ENCODE peak calls at places on chromosomes 12 and 14, in seven cellular contexts. Q, Y, L, F, H, X and K are unnamed samples.
A peak's percentile ranks its signal among the peaks of the same experiment; 100 is the strongest.

GRCh38 chr12:114913871-114914801 is 230.2 kb upstream of the TBX3 start:
- DNase-seq in Q (no peak), Y (peak; percentile 69), L (no peak), F (no peak), H (no peak), X (no peak), K (no peak)

GRCh38 chr12:103085541-103085940 is 128.1 kb downstream of the ASCL1 start:
- DNase-seq in Q (no peak), Y (no peak), L (no peak), F (no peak), H (no peak), X (no peak), K (no peak)

GRCh38 chr12:77685906-77686305 is 144.8 kb upstream of the NAV3 start:
- DNase-seq in Q (no peak), Y (no peak), L (no peak), F (no peak), H (no peak), X (no peak), K (no peak)

GRCh38 chr14:105315211-105315721 is 718 bp downstream of the PACS2 start:
- DNase-seq in Q (no peak), Y (peak; percentile 23), L (no peak), F (no peak), H (peak; percentile 38), X (no peak), K (peak; percentile 43)

GRCh38 chr12:7637641-7638040 is 28.1 kb downstream of the APOBEC1 start:
- DNase-seq in Q (no peak), Y (no peak), L (no peak), F (no peak), H (peak; percentile 51), X (no peak), K (no peak)

GRCh38 chr12:75853621-75854020 is 178.0 kb downstream of the PHLDA1 start:
- DNase-seq in Q (no peak), Y (no peak), L (no peak), F (no peak), H (no peak), X (no peak), K (no peak)

GRCh38 chr14:55749201-55749812 is 169.3 kb downstream of the KTN1 start:
- DNase-seq in Q (no peak), Y (peak; percentile 5), L (no peak), F (no peak), H (peak; percentile 81), X (no peak), K (peak; percentile 43)

GRCh38 chr12:53585726-53586125 is 40.5 kb downstream of the ATF7 start:
- DNase-seq in Q (no peak), Y (no peak), L (no peak), F (no peak), H (no peak), X (no peak), K (no peak)